ENCODE peak calls at places on chromosomes 6 and 20, in four cellular contexts. One of them, this sample, is unnamed. For H3K4me1 and H3K36me3, the result is how much of the 10 kb centered on the place peaks cover.

GRCh38 chr6:49563006-49563886 is 12.8 kb downstream of the C6orf141 start:
- DNase-seq in K562: no peak
- DNase-seq in cardiac muscle cell: no peak
- DNase-seq in sigmoid colon: no peak
- DNase-seq in this sample: peak

GRCh38 chr6:9690388-9690787 is 724.5 kb downstream of the TFAP2A start:
- DNase-seq in K562: no peak
- DNase-seq in cardiac muscle cell: no peak
- DNase-seq in sigmoid colon: no peak
- DNase-seq in this sample: no peak

GRCh38 chr6:104930939-104931338 is 26.0 kb upstream of the LIN28B start:
- DNase-seq in K562: no peak
- DNase-seq in cardiac muscle cell: no peak
- DNase-seq in sigmoid colon: no peak
- DNase-seq in this sample: no peak

GRCh38 chr20:52552181-52552872 is 360.7 kb upstream of the ZFP64 start:
- DNase-seq in K562: no peak
- DNase-seq in cardiac muscle cell: peak
- DNase-seq in sigmoid colon: no peak
- DNase-seq in this sample: no peak

GRCh38 chr6:41696788-41697187 is 38.6 kb downstream of the TFEB start:
- DNase-seq in K562: no peak
- DNase-seq in cardiac muscle cell: no peak
- DNase-seq in sigmoid colon: no peak
- DNase-seq in this sample: no peak

GRCh38 chr20:18815194-18815942 is 1.8 kb downstream of the SCP2D1 start:
- DNase-seq in K562: no peak
- DNase-seq in cardiac muscle cell: no peak
- DNase-seq in sigmoid colon: no peak
- DNase-seq in this sample: no peak

GRCh38 chr6:107673076-107673494 is 151.0 kb downstream of the SCML4 start:
- DNase-seq in K562: no peak
- DNase-seq in cardiac muscle cell: no peak
- DNase-seq in sigmoid colon: no peak
- DNase-seq in this sample: no peak

GRCh38 chr20:33578510-33578909 is 83.6 kb upstream of the C20orf144 start:
- DNase-seq in K562: no peak
- DNase-seq in cardiac muscle cell: peak
- DNase-seq in sigmoid colon: no peak
- DNase-seq in this sample: peak

GRCh38 chr20:53611449-53611894 is 17.8 kb upstream of the ZNF217 start:
- DNase-seq in K562: no peak
- DNase-seq in cardiac muscle cell: peak
- DNase-seq in sigmoid colon: peak
- DNase-seq in this sample: peak

GRCh38 chr20:17615645-17616479 is 46.0 kb downstream of the DSTN start:
- DNase-seq in K562: no peak
- DNase-seq in cardiac muscle cell: no peak
- DNase-seq in sigmoid colon: peak
- DNase-seq in this sample: no peak

GRCh38 chr20:57795347-57795697 is 85.5 kb upstream of the PMEPA1 start:
- DNase-seq in K562: no peak
- DNase-seq in cardiac muscle cell: peak
- DNase-seq in sigmoid colon: no peak
- DNase-seq in this sample: no peak

GRCh38 chr6:166008441-166009369 is 158.9 kb downstream of the TBXT start:
- DNase-seq in K562: no peak
- DNase-seq in cardiac muscle cell: peak
- DNase-seq in sigmoid colon: peak
- DNase-seq in this sample: peak

GRCh38 chr20:43923322-43923721 is 8.7 kb downstream of the TOX2 start:
- DNase-seq in K562: no peak
- DNase-seq in cardiac muscle cell: no peak
- DNase-seq in sigmoid colon: no peak
- DNase-seq in this sample: no peak

GRCh38 chr6:19325335-19325789 is 511.8 kb upstream of the ID4 start:
- DNase-seq in K562: no peak
- DNase-seq in cardiac muscle cell: no peak
- DNase-seq in sigmoid colon: no peak
- DNase-seq in this sample: no peak

GRCh38 chr6:18307006-18307405 is 42.7 kb upstream of the DEK start:
- DNase-seq in K562: no peak
- DNase-seq in cardiac muscle cell: peak
- DNase-seq in sigmoid colon: no peak
- DNase-seq in this sample: no peak

GRCh38 chr20:1619861-1620444 is at the start of gene SIRPB1:
- DNase-seq in K562: peak
- DNase-seq in cardiac muscle cell: no peak
- DNase-seq in sigmoid colon: no peak
- DNase-seq in this sample: no peak

GRCh38 chr6:127177030-127177928 is 58.8 kb downstream of the RSPO3 start:
- DNase-seq in K562: no peak
- DNase-seq in cardiac muscle cell: peak
- DNase-seq in sigmoid colon: no peak
- DNase-seq in this sample: no peak

GRCh38 chr6:165562421-165563090 is 100.5 kb downstream of the PDE10A start:
- DNase-seq in K562: no peak
- DNase-seq in cardiac muscle cell: peak
- DNase-seq in sigmoid colon: no peak
- DNase-seq in this sample: no peak

GRCh38 chr6:7761047-7761446 is 35.1 kb downstream of the BMP6 start:
- DNase-seq in K562: no peak
- DNase-seq in cardiac muscle cell: peak
- DNase-seq in sigmoid colon: no peak
- DNase-seq in this sample: no peak

GRCh38 chr6:111107589-111107988 is 20.3 kb downstream of the SLC16A10 start:
- DNase-seq in K562: no peak
- DNase-seq in cardiac muscle cell: no peak
- DNase-seq in sigmoid colon: no peak
- DNase-seq in this sample: no peak

GRCh38 chr6:134307870-134308269 is 10.0 kb downstream of the SGK1 start:
- DNase-seq in K562: no peak
- DNase-seq in cardiac muscle cell: no peak
- DNase-seq in sigmoid colon: no peak
- DNase-seq in this sample: no peak

GRCh38 chr20:46118481-46119020 is 437 bp downstream of the CD40 start:
- DNase-seq in K562: no peak
- DNase-seq in cardiac muscle cell: peak
- DNase-seq in sigmoid colon: peak
- DNase-seq in this sample: no peak

GRCh38 chr6:110181131-110182027 is 1.2 kb downstream of the CDC40 start:
- DNase-seq in K562: no peak
- DNase-seq in cardiac muscle cell: peak
- DNase-seq in sigmoid colon: no peak
- DNase-seq in this sample: no peak

GRCh38 chr6:85464722-85465150 is 14.9 kb downstream of the NT5E start:
- DNase-seq in K562: no peak
- DNase-seq in cardiac muscle cell: peak
- DNase-seq in sigmoid colon: no peak
- DNase-seq in this sample: no peak

GRCh38 chr6:11769244-11769643 is 9.4 kb downstream of the ADTRP start:
- DNase-seq in K562: no peak
- DNase-seq in cardiac muscle cell: no peak
- DNase-seq in sigmoid colon: no peak
- DNase-seq in this sample: no peak

GRCh38 chr6:142927904-142928303 is 17.1 kb downstream of the HIVEP2 start:
- DNase-seq in K562: no peak
- DNase-seq in cardiac muscle cell: peak
- DNase-seq in sigmoid colon: no peak
- DNase-seq in this sample: no peak

GRCh38 chr6:20559924-20560551 is 25.8 kb downstream of the CDKAL1 start:
- DNase-seq in K562: no peak
- DNase-seq in cardiac muscle cell: peak
- DNase-seq in sigmoid colon: no peak
- DNase-seq in this sample: no peak
- TF ChIP-seq CTCF in K562: no peak
- TF ChIP-seq CTCF in cardiac muscle cell: peak
- TF ChIP-seq CTCF in sigmoid colon: no peak
- TF ChIP-seq CTCF in this sample: no peak

GRCh38 chr6:30814137-30815084 is 69.9 kb upstream of the DDR1 start:
- DNase-seq in K562: peak
- DNase-seq in cardiac muscle cell: peak
- DNase-seq in sigmoid colon: no peak
- DNase-seq in this sample: no peak
- H3K4me1 ChIP-seq in K562: under half
- H3K4me1 ChIP-seq in cardiac muscle cell: under half
- H3K4me1 ChIP-seq in sigmoid colon: under half
- H3K4me1 ChIP-seq in this sample: under half

GRCh38 chr6:132235596-132236280 is 165.5 kb downstream of the MOXD1 start:
- DNase-seq in K562: no peak
- DNase-seq in cardiac muscle cell: no peak
- DNase-seq in sigmoid colon: no peak
- DNase-seq in this sample: no peak
- H3K36me3 ChIP-seq in K562: under half
- H3K36me3 ChIP-seq in cardiac muscle cell: under half
- H3K36me3 ChIP-seq in sigmoid colon: under half
- H3K36me3 ChIP-seq in this sample: under half

GRCh38 chr20:37994512-37994911 is 38.7 kb downstream of the TTI1 start:
- DNase-seq in K562: no peak
- DNase-seq in cardiac muscle cell: peak
- DNase-seq in sigmoid colon: no peak
- DNase-seq in this sample: no peak

GRCh38 chr20:37991506-37992302 is 41.6 kb downstream of the TTI1 start:
- DNase-seq in K562: no peak
- DNase-seq in cardiac muscle cell: no peak
- DNase-seq in sigmoid colon: no peak
- DNase-seq in this sample: no peak

GRCh38 chr20:37995856-37996625 is 37.2 kb downstream of the TTI1 start:
- DNase-seq in K562: no peak
- DNase-seq in cardiac muscle cell: no peak
- DNase-seq in sigmoid colon: no peak
- DNase-seq in this sample: no peak

GRCh38 chr20:37990571-37991151 is 42.6 kb downstream of the TTI1 start:
- DNase-seq in K562: no peak
- DNase-seq in cardiac muscle cell: peak
- DNase-seq in sigmoid colon: no peak
- DNase-seq in this sample: peak

DNA sequence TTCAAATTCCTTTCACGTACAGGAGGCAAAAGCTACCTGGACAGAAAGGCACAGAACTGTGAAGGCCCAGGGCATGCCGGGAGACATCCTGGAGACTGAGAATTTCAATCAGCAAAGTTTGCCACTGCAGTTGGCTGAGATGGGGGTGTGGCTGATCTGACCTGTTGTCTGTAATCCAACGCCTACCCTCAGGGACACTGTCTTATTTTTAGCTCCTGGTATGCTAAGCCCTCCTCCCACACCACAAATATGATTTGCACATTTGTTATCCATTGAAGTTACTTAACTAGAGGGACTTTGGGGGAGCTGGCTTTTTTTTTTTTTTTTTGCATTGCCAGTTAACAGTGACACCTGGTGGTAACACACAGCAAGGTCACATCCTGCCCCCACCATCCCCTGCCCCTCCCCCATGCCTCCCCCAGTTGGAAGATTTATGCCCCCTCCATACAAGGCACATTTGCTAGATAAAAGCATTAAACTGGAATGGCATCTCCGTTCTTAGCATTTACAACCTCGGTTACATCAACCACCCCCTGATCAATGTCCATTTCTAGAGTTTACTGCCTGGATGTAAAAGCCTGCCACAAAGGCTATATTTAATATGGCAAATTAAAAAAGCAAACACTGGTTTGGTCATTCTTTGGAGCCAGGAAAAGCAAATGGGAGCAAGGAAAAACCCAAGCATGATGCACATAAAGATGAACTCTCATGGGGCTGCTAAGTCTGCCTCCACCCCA is 40.3 kb downstream of the TTI1 start:
- DNase-seq in K562: peak
- DNase-seq in cardiac muscle cell: peak
- DNase-seq in sigmoid colon: no peak
- DNase-seq in this sample: no peak
- TF ChIP-seq CTCF in K562: peak
- TF ChIP-seq CTCF in cardiac muscle cell: peak
- TF ChIP-seq CTCF in sigmoid colon: no peak
- TF ChIP-seq CTCF in this sample: peak

GRCh38 chr20:36318166-36318565 is 12.0 kb downstream of the DLGAP4 start:
- DNase-seq in K562: no peak
- DNase-seq in cardiac muscle cell: no peak
- DNase-seq in sigmoid colon: no peak
- DNase-seq in this sample: peak
- H3K4me1 ChIP-seq in K562: under half
- H3K4me1 ChIP-seq in cardiac muscle cell: under half
- H3K4me1 ChIP-seq in sigmoid colon: under half
- H3K4me1 ChIP-seq in this sample: under half

GRCh38 chr20:31716351-31716750 is 6.3 kb downstream of the BCL2L1 start:
- DNase-seq in K562: no peak
- DNase-seq in cardiac muscle cell: no peak
- DNase-seq in sigmoid colon: no peak
- DNase-seq in this sample: no peak
- H3K36me3 ChIP-seq in K562: half or more
- H3K36me3 ChIP-seq in cardiac muscle cell: under half
- H3K36me3 ChIP-seq in sigmoid colon: under half
- H3K36me3 ChIP-seq in this sample: under half

GRCh38 chr6:121263742-121264141 is 70.5 kb downstream of the TBC1D32 start:
- DNase-seq in K562: no peak
- DNase-seq in cardiac muscle cell: no peak
- DNase-seq in sigmoid colon: no peak
- DNase-seq in this sample: no peak

GRCh38 chr6:121260651-121261102 is 73.6 kb downstream of the TBC1D32 start:
- DNase-seq in K562: no peak
- DNase-seq in cardiac muscle cell: peak
- DNase-seq in sigmoid colon: no peak
- DNase-seq in this sample: peak
- TF ChIP-seq CTCF in K562: no peak
- TF ChIP-seq CTCF in cardiac muscle cell: no peak
- TF ChIP-seq CTCF in sigmoid colon: no peak
- TF ChIP-seq CTCF in this sample: no peak

This sample was measured in BE2C.